ENCODE peak calls at places on chromosomes 12 and 14, in ten cellular contexts. One of them, this sample, is unnamed. For H3K9me3, the result is how much of the 10 kb centered on the place peaks cover.

GRCh38 chr14:51575225-51576111 is 76.2 kb upstream of the FRMD6 start:
- DNase-seq in GM23248: peak
- DNase-seq in CD4-positive, alpha-beta T cell: no peak
- DNase-seq in sigmoid colon: no peak
- DNase-seq in GM12878: no peak
- DNase-seq in SJCRH30: no peak
- DNase-seq in CD8-positive, alpha-beta memory T cell: no peak
- DNase-seq in mucosa of descending colon: no peak
- DNase-seq in NT2/D1: no peak
- DNase-seq in breast epithelium: no peak
- DNase-seq in this sample: no peak

GRCh38 chr12:96047621-96048211 is 12.3 kb upstream of the LTA4H start:
- DNase-seq in GM23248: peak
- DNase-seq in CD4-positive, alpha-beta T cell: no peak
- DNase-seq in sigmoid colon: peak
- DNase-seq in GM12878: peak
- DNase-seq in SJCRH30: peak
- DNase-seq in CD8-positive, alpha-beta memory T cell: peak
- DNase-seq in mucosa of descending colon: no peak
- DNase-seq in NT2/D1: no peak
- DNase-seq in breast epithelium: no peak
- DNase-seq in this sample: no peak

GRCh38 chr14:73829526-73830431 is 21.9 kb upstream of the PTGR2 start:
- DNase-seq in GM23248: peak
- DNase-seq in CD4-positive, alpha-beta T cell: no peak
- DNase-seq in sigmoid colon: no peak
- DNase-seq in GM12878: peak
- DNase-seq in SJCRH30: no peak
- DNase-seq in CD8-positive, alpha-beta memory T cell: no peak
- DNase-seq in mucosa of descending colon: no peak
- DNase-seq in NT2/D1: no peak
- DNase-seq in breast epithelium: no peak
- DNase-seq in this sample: no peak

GRCh38 chr14:30921305-30921704 is 46.9 kb downstream of the COCH start:
- DNase-seq in GM23248: peak
- DNase-seq in CD4-positive, alpha-beta T cell: no peak
- DNase-seq in sigmoid colon: no peak
- DNase-seq in GM12878: no peak
- DNase-seq in SJCRH30: no peak
- DNase-seq in CD8-positive, alpha-beta memory T cell: no peak
- DNase-seq in mucosa of descending colon: no peak
- DNase-seq in NT2/D1: no peak
- DNase-seq in breast epithelium: no peak
- DNase-seq in this sample: no peak

GRCh38 chr14:55122441-55122986 is 6.5 kb upstream of the LGALS3 start:
- DNase-seq in GM23248: no peak
- DNase-seq in CD4-positive, alpha-beta T cell: no peak
- DNase-seq in sigmoid colon: no peak
- DNase-seq in GM12878: no peak
- DNase-seq in SJCRH30: no peak
- DNase-seq in CD8-positive, alpha-beta memory T cell: no peak
- DNase-seq in mucosa of descending colon: peak
- DNase-seq in NT2/D1: no peak
- DNase-seq in breast epithelium: no peak
- DNase-seq in this sample: no peak

GRCh38 chr14:73753887-73754880 is 40.0 kb upstream of the PNMA1 start:
- DNase-seq in GM23248: peak
- DNase-seq in CD4-positive, alpha-beta T cell: no peak
- DNase-seq in sigmoid colon: peak
- DNase-seq in GM12878: peak
- DNase-seq in SJCRH30: peak
- DNase-seq in CD8-positive, alpha-beta memory T cell: peak
- DNase-seq in mucosa of descending colon: peak
- DNase-seq in NT2/D1: no peak
- DNase-seq in breast epithelium: no peak
- DNase-seq in this sample: no peak

GRCh38 chr14:98951031-98951430 is 321.0 kb downstream of the BCL11B start:
- DNase-seq in GM23248: no peak
- DNase-seq in CD4-positive, alpha-beta T cell: no peak
- DNase-seq in sigmoid colon: peak
- DNase-seq in GM12878: no peak
- DNase-seq in SJCRH30: no peak
- DNase-seq in CD8-positive, alpha-beta memory T cell: no peak
- DNase-seq in mucosa of descending colon: no peak
- DNase-seq in NT2/D1: no peak
- DNase-seq in breast epithelium: no peak
- DNase-seq in this sample: no peak

GRCh38 chr12:122148657-122149056 is 25.4 kb downstream of the IL31 start:
- DNase-seq in GM23248: peak
- DNase-seq in CD4-positive, alpha-beta T cell: no peak
- DNase-seq in sigmoid colon: no peak
- DNase-seq in GM12878: no peak
- DNase-seq in SJCRH30: no peak
- DNase-seq in CD8-positive, alpha-beta memory T cell: no peak
- DNase-seq in mucosa of descending colon: no peak
- DNase-seq in NT2/D1: no peak
- DNase-seq in breast epithelium: no peak
- DNase-seq in this sample: no peak

GRCh38 chr12:2099595-2099994 is 46.8 kb downstream of the CACNA1C start:
- DNase-seq in GM23248: no peak
- DNase-seq in CD4-positive, alpha-beta T cell: no peak
- DNase-seq in sigmoid colon: no peak
- DNase-seq in GM12878: no peak
- DNase-seq in SJCRH30: no peak
- DNase-seq in CD8-positive, alpha-beta memory T cell: no peak
- DNase-seq in mucosa of descending colon: no peak
- DNase-seq in NT2/D1: no peak
- DNase-seq in breast epithelium: no peak
- DNase-seq in this sample: no peak

GRCh38 chr12:53456654-53457366 is 4.9 kb downstream of the PCBP2 start:
- DNase-seq in GM23248: no peak
- DNase-seq in CD4-positive, alpha-beta T cell: no peak
- DNase-seq in sigmoid colon: no peak
- DNase-seq in GM12878: no peak
- DNase-seq in SJCRH30: no peak
- DNase-seq in CD8-positive, alpha-beta memory T cell: no peak
- DNase-seq in mucosa of descending colon: no peak
- DNase-seq in NT2/D1: no peak
- DNase-seq in breast epithelium: no peak
- DNase-seq in this sample: no peak

GRCh38 chr14:41785696-41786095 is 179.0 kb downstream of the LRFN5 start:
- DNase-seq in GM23248: no peak
- DNase-seq in CD4-positive, alpha-beta T cell: no peak
- DNase-seq in sigmoid colon: no peak
- DNase-seq in GM12878: no peak
- DNase-seq in SJCRH30: peak
- DNase-seq in CD8-positive, alpha-beta memory T cell: no peak
- DNase-seq in mucosa of descending colon: no peak
- DNase-seq in NT2/D1: peak
- DNase-seq in breast epithelium: no peak
- DNase-seq in this sample: no peak

GRCh38 chr12:2833810-2834209 is 1.0 kb downstream of the NRIP2 start:
- DNase-seq in GM23248: no peak
- DNase-seq in CD4-positive, alpha-beta T cell: no peak
- DNase-seq in sigmoid colon: no peak
- DNase-seq in GM12878: no peak
- DNase-seq in SJCRH30: no peak
- DNase-seq in CD8-positive, alpha-beta memory T cell: no peak
- DNase-seq in mucosa of descending colon: no peak
- DNase-seq in NT2/D1: no peak
- DNase-seq in breast epithelium: no peak
- DNase-seq in this sample: no peak

GRCh38 chr12:12585115-12585862 is 22.6 kb upstream of the DUSP16 start:
- DNase-seq in GM23248: no peak
- DNase-seq in CD4-positive, alpha-beta T cell: no peak
- DNase-seq in sigmoid colon: no peak
- DNase-seq in GM12878: no peak
- DNase-seq in SJCRH30: no peak
- DNase-seq in CD8-positive, alpha-beta memory T cell: no peak
- DNase-seq in mucosa of descending colon: no peak
- DNase-seq in NT2/D1: no peak
- DNase-seq in breast epithelium: no peak
- DNase-seq in this sample: no peak

GRCh38 chr14:21825147-21825743 is 151.6 kb upstream of the OR4E1 start:
- DNase-seq in GM23248: peak
- DNase-seq in CD4-positive, alpha-beta T cell: peak
- DNase-seq in sigmoid colon: no peak
- DNase-seq in GM12878: no peak
- DNase-seq in SJCRH30: peak
- DNase-seq in CD8-positive, alpha-beta memory T cell: peak
- DNase-seq in mucosa of descending colon: no peak
- DNase-seq in NT2/D1: peak
- DNase-seq in breast epithelium: no peak
- DNase-seq in this sample: peak

GRCh38 chr14:65101631-65102440 is 481 bp downstream of the MAX start:
- DNase-seq in GM23248: peak
- DNase-seq in CD4-positive, alpha-beta T cell: peak
- DNase-seq in sigmoid colon: no peak
- DNase-seq in GM12878: no peak
- DNase-seq in SJCRH30: peak
- DNase-seq in CD8-positive, alpha-beta memory T cell: peak
- DNase-seq in mucosa of descending colon: peak
- DNase-seq in NT2/D1: no peak
- DNase-seq in breast epithelium: no peak
- DNase-seq in this sample: peak

GRCh38 chr14:99356031-99356430 is 84.0 kb upstream of the BCL11B start:
- DNase-seq in GM23248: no peak
- DNase-seq in CD4-positive, alpha-beta T cell: no peak
- DNase-seq in sigmoid colon: no peak
- DNase-seq in GM12878: no peak
- DNase-seq in SJCRH30: peak
- DNase-seq in CD8-positive, alpha-beta memory T cell: no peak
- DNase-seq in mucosa of descending colon: no peak
- DNase-seq in NT2/D1: no peak
- DNase-seq in breast epithelium: no peak
- DNase-seq in this sample: no peak

DNA sequence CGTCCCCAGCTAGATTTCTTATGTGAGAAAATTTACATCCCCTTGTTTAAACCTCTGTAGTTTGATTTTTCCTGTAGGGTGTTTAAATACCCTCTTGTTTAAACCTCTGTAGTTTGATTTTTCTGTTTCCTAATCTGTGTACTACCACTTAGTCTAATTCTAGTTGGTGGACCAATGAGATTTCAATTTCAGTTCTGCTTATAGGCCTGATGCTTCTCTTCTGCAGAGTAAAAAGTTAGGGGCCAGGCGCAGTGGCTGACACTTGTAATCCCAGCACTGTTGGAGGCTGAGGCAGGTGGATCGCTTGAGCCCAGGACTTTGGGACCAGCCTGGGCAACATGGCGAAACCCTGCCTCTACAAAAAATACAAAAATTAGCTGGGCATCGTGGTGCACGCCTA is 11.5 kb downstream of the UBC start:
- DNase-seq in GM23248: no peak
- DNase-seq in CD4-positive, alpha-beta T cell: no peak
- DNase-seq in sigmoid colon: no peak
- DNase-seq in GM12878: no peak
- DNase-seq in SJCRH30: no peak
- DNase-seq in CD8-positive, alpha-beta memory T cell: no peak
- DNase-seq in mucosa of descending colon: no peak
- DNase-seq in NT2/D1: no peak
- DNase-seq in breast epithelium: no peak
- DNase-seq in this sample: no peak
- H3K9me3 ChIP-seq in GM23248: under half
- H3K9me3 ChIP-seq in CD4-positive, alpha-beta T cell: under half
- H3K9me3 ChIP-seq in sigmoid colon: under half
- H3K9me3 ChIP-seq in GM12878: under half
- H3K9me3 ChIP-seq in SJCRH30: under half
- H3K9me3 ChIP-seq in CD8-positive, alpha-beta memory T cell: under half
- H3K9me3 ChIP-seq in mucosa of descending colon: under half
- H3K9me3 ChIP-seq in NT2/D1: under half
- H3K9me3 ChIP-seq in breast epithelium: under half
- H3K9me3 ChIP-seq in this sample: under half

GRCh38 chr14:89197623-89198022 is 219.4 kb downstream of the FOXN3 start:
- DNase-seq in GM23248: no peak
- DNase-seq in CD4-positive, alpha-beta T cell: no peak
- DNase-seq in sigmoid colon: no peak
- DNase-seq in GM12878: no peak
- DNase-seq in SJCRH30: no peak
- DNase-seq in CD8-positive, alpha-beta memory T cell: no peak
- DNase-seq in mucosa of descending colon: no peak
- DNase-seq in NT2/D1: no peak
- DNase-seq in breast epithelium: no peak
- DNase-seq in this sample: no peak
- H3K9me3 ChIP-seq in GM23248: under half
- H3K9me3 ChIP-seq in CD4-positive, alpha-beta T cell: under half
- H3K9me3 ChIP-seq in sigmoid colon: under half
- H3K9me3 ChIP-seq in GM12878: under half
- H3K9me3 ChIP-seq in SJCRH30: under half
- H3K9me3 ChIP-seq in CD8-positive, alpha-beta memory T cell: under half
- H3K9me3 ChIP-seq in mucosa of descending colon: under half
- H3K9me3 ChIP-seq in NT2/D1: under half
- H3K9me3 ChIP-seq in breast epithelium: under half
- H3K9me3 ChIP-seq in this sample: under half

DNA sequence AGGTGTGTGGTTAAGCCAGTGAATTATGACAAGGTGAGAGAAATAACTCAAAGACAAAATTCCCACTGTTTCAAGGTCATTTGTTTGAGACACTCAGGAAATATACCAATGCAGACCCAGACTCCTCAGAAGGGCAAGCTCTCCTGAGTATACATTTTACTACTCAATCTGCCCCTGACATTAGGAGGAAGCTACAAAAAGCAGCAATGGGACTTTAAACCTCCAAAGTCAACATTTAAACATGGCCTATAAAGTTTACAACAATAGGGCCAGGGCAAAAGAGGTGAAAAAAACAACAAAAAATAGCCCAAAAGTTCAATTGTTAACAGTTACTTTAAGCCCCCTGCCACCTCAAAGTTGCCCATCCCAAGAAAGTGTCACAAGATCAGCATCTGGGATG is 19.5 kb upstream of the PEX5 start:
- DNase-seq in GM23248: no peak
- DNase-seq in CD4-positive, alpha-beta T cell: no peak
- DNase-seq in sigmoid colon: no peak
- DNase-seq in GM12878: no peak
- DNase-seq in SJCRH30: no peak
- DNase-seq in CD8-positive, alpha-beta memory T cell: no peak
- DNase-seq in mucosa of descending colon: no peak
- DNase-seq in NT2/D1: no peak
- DNase-seq in breast epithelium: no peak
- DNase-seq in this sample: no peak
- H3K9me3 ChIP-seq in GM23248: under half
- H3K9me3 ChIP-seq in CD4-positive, alpha-beta T cell: under half
- H3K9me3 ChIP-seq in sigmoid colon: under half
- H3K9me3 ChIP-seq in GM12878: under half
- H3K9me3 ChIP-seq in SJCRH30: under half
- H3K9me3 ChIP-seq in CD8-positive, alpha-beta memory T cell: under half
- H3K9me3 ChIP-seq in mucosa of descending colon: under half
- H3K9me3 ChIP-seq in NT2/D1: half or more
- H3K9me3 ChIP-seq in breast epithelium: under half
- H3K9me3 ChIP-seq in this sample: under half

DNA sequence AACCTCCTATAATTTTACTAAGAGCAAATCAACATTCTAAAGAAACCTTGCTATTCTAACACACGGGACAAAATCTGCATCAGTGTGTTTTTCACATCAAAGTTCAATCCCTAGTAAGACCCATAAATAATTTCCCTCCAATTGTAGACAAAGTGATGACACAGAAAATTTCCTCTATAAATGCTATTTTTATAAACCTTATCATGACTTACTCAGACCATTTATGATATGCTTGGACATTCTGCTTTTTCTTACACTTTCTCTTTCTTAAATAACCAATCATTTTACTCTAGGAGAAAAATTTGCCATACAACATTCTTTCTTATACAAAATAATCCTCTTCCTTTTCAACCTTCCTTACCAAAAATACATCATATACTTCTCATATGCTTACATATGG is 67.0 kb downstream of the SDR9C7 start:
- DNase-seq in GM23248: no peak
- DNase-seq in CD4-positive, alpha-beta T cell: no peak
- DNase-seq in sigmoid colon: no peak
- DNase-seq in GM12878: no peak
- DNase-seq in SJCRH30: no peak
- DNase-seq in CD8-positive, alpha-beta memory T cell: no peak
- DNase-seq in mucosa of descending colon: no peak
- DNase-seq in NT2/D1: no peak
- DNase-seq in breast epithelium: no peak
- DNase-seq in this sample: no peak
- H3K9me3 ChIP-seq in GM23248: under half
- H3K9me3 ChIP-seq in CD4-positive, alpha-beta T cell: under half
- H3K9me3 ChIP-seq in sigmoid colon: under half
- H3K9me3 ChIP-seq in GM12878: under half
- H3K9me3 ChIP-seq in SJCRH30: under half
- H3K9me3 ChIP-seq in CD8-positive, alpha-beta memory T cell: under half
- H3K9me3 ChIP-seq in mucosa of descending colon: half or more
- H3K9me3 ChIP-seq in NT2/D1: half or more
- H3K9me3 ChIP-seq in breast epithelium: under half
- H3K9me3 ChIP-seq in this sample: under half

This sample was measured in T-helper 17 cell.